ENCODE peak calls at places on chromosome 17, in four cellular contexts. P is heart left ventricle; E is CD8-positive, alpha-beta memory T cell; W is stimulated activated CD4-positive, alpha-beta T cell treated with anti-CD3 and anti-CD28 coated beads, Interleukin-1b, Interleukin-23, amount 100 ng/mL, for 1 hour. C is an unnamed sample.

GRCh38 chr17:43338886-43339516 is 59.8 kb upstream of the ARL4D start:
- DNase-seq in P (peak; percentile 71), E (peak; percentile 41), W (peak; percentile 33), C (peak; percentile 70)

GRCh38 chr17:55770220-55770870 is 19.5 kb downstream of the PCTP start:
- DNase-seq in P (no peak), E (no peak), W (no peak), C (no peak)

GRCh38 chr17:17739388-17740066 is 58.3 kb downstream of the RAI1 start:
- DNase-seq in P (no peak), E (no peak), W (no peak), C (no peak)

GRCh38 chr17:77318491-77319210 is 177.9 kb downstream of the SEC14L1 start:
- DNase-seq in P (no peak), E (no peak), W (no peak), C (no peak)

GRCh38 chr17:55783684-55784245 is 32.9 kb downstream of the PCTP start:
- DNase-seq in P (peak; percentile 79), E (no peak), W (no peak), C (peak; percentile 72)

GRCh38 chr17:44204453-44204882 is 4.8 kb upstream of the ATXN7L3 start:
- DNase-seq in P (no peak), E (no peak), W (no peak), C (no peak)

GRCh38 chr17:51189628-51190027 is 23.4 kb downstream of the NME2 start:
- DNase-seq in P (no peak), E (no peak), W (no peak), C (no peak)

GRCh38 chr17:44360826-44361225 is 2.8 kb downstream of the FAM171A2 start:
- DNase-seq in P (no peak), E (no peak), W (no peak), C (no peak)

GRCh38 chr17:7403043-7403901 is 625 bp downstream of the TMEM256 start:
- DNase-seq in P (peak; percentile 72), E (peak; percentile 28), W (no peak), C (peak; percentile 74)

GRCh38 chr17:39737761-39738567 is at the start of gene GRB7:
- DNase-seq in P (no peak), E (no peak), W (no peak), C (no peak)

GRCh38 chr17:7477392-7478275 is 1.8 kb downstream of the ZBTB4 start:
- DNase-seq in P (peak; percentile 53), E (no peak), W (no peak), C (peak; percentile 44)

GRCh38 chr17:280216-280615 is 72.4 kb downstream of the RPH3AL start:
- DNase-seq in P (peak; percentile 15), E (no peak), W (no peak), C (no peak)

GRCh38 chr17:40038882-40039513 is 15.2 kb downstream of the MED24 start:
- DNase-seq in P (peak; percentile 82), E (no peak), W (no peak), C (peak; percentile 87)

GRCh38 chr17:63699638-63700527 is at the start of gene LIMD2:
- DNase-seq in P (peak; percentile 76), E (peak; percentile 81), W (no peak), C (peak; percentile 69)

GRCh38 chr17:75996665-75997590 is 3.7 kb upstream of the CDK3 start:
- DNase-seq in P (peak; percentile 45), E (peak; percentile 19), W (no peak), C (peak; percentile 31)

GRCh38 chr17:55735784-55736405 is 13.2 kb upstream of the TMEM100 start:
- DNase-seq in P (peak; percentile 29), E (no peak), W (no peak), C (peak; percentile 54)

GRCh38 chr17:34269969-34270368 is at the start of gene CCL7:
- DNase-seq in P (no peak), E (no peak), W (no peak), C (no peak)

C was measured in heart right ventricle.